ENCODE peak calls at places on chromosomes 16 and 17, in six cellular contexts. R, C, G, Y, X and E are unnamed samples.

GRCh38 chr17:4440690-4441686 is 7.2 kb downstream of the SPNS3 start:
- DNase-seq in R (no peak), C (no peak), G (no peak), Y (no peak), X (no peak), E (no peak)

GRCh38 chr17:36755586-36755985 is 154.2 kb downstream of the MRM1 start:
- DNase-seq in R (no peak), C (peak; percentile 74), G (no peak), Y (peak; percentile 4), X (no peak), E (peak; percentile 63)

GRCh38 chr16:83772806-83773205 is 35.0 kb upstream of the HSBP1 start:
- DNase-seq in R (no peak), C (no peak), G (no peak), Y (no peak), X (peak; percentile 18), E (no peak)

GRCh38 chr17:2011421-2012371 is 13.4 kb downstream of the RTN4RL1 start:
- DNase-seq in R (no peak), C (no peak), G (no peak), Y (no peak), X (no peak), E (no peak)

GRCh38 chr16:49453001-49453400 is 79.4 kb downstream of the C16orf78 start:
- DNase-seq in R (no peak), C (no peak), G (no peak), Y (no peak), X (no peak), E (no peak)

GRCh38 chr17:69478916-69479315 is 64.4 kb downstream of the MAP2K6 start:
- DNase-seq in R (no peak), C (no peak), G (no peak), Y (no peak), X (no peak), E (no peak)

GRCh38 chr16:67158637-67159600 is 790 bp downstream of the TRADD start:
- DNase-seq in R (no peak), C (peak; percentile 76), G (no peak), Y (no peak), X (peak; percentile 63), E (peak; percentile 64)

GRCh38 chr17:64200080-64201042 is 62.7 kb downstream of the TEX2 start:
- DNase-seq in R (peak; percentile 67), C (no peak), G (no peak), Y (no peak), X (no peak), E (no peak)

GRCh38 chr17:11363575-11363974 is 122.6 kb downstream of the SHISA6 start:
- DNase-seq in R (no peak), C (no peak), G (no peak), Y (no peak), X (no peak), E (no peak)

GRCh38 chr17:60390881-60391418 is 983 bp downstream of the USP32 start:
- DNase-seq in R (peak; percentile 33), C (peak; percentile 39), G (no peak), Y (no peak), X (peak; percentile 76), E (no peak)

GRCh38 chr17:14559220-14559619 is 258.3 kb downstream of the HS3ST3B1 start:
- DNase-seq in R (no peak), C (no peak), G (no peak), Y (no peak), X (no peak), E (no peak)

GRCh38 chr17:35749560-35750412 is 3.3 kb downstream of the GAS2L2 start:
- DNase-seq in R (peak; percentile 20), C (no peak), G (no peak), Y (no peak), X (no peak), E (peak; percentile 37)

GRCh38 chr17:48052956-48053757 is 5.0 kb downstream of the NFE2L1 start:
- DNase-seq in R (peak; percentile 40), C (peak; percentile 48), G (no peak), Y (no peak), X (peak; percentile 83), E (peak; percentile 20)

GRCh38 chr16:57186630-57187507 is 740 bp downstream of the RSPRY1 start:
- DNase-seq in R (no peak), C (peak; percentile 65), G (peak; percentile 6), Y (no peak), X (peak; percentile 60), E (peak; percentile 28)

GRCh38 chr17:42526031-42526444 is 10.0 kb upstream of the NAGLU start:
- DNase-seq in R (peak; percentile 66), C (peak; percentile 60), G (no peak), Y (no peak), X (peak; percentile 47), E (no peak)

GRCh38 chr17:72223816-72224215 is 103.0 kb downstream of the SOX9 start:
- DNase-seq in R (no peak), C (no peak), G (no peak), Y (no peak), X (no peak), E (no peak)

GRCh38 chr16:3022697-3023414 is 886 bp downstream of the HCFC1R1 start:
- DNase-seq in R (peak; percentile 20), C (no peak), G (no peak), Y (no peak), X (peak; percentile 62), E (no peak)

GRCh38 chr16:23952128-23953041 is 116.6 kb downstream of the PRKCB start:
- DNase-seq in R (peak; percentile 21), C (peak; percentile 22), G (peak; percentile 23), Y (no peak), X (no peak), E (peak; percentile 91)

GRCh38 chr16:47375423-47375822 is 85.4 kb downstream of the ITFG1 start:
- DNase-seq in R (peak; percentile 28), C (no peak), G (no peak), Y (no peak), X (no peak), E (no peak)

GRCh38 chr16:67442581-67443255 is 11.8 kb downstream of the HSD11B2 start:
- DNase-seq in R (no peak), C (no peak), G (no peak), Y (no peak), X (no peak), E (no peak)

GRCh38 chr16:20263138-20263855 is 64.0 kb downstream of the GP2 start:
- DNase-seq in R (no peak), C (no peak), G (no peak), Y (no peak), X (no peak), E (no peak)

GRCh38 chr16:57988929-57989328 is 11.5 kb downstream of the ZNF319 start:
- DNase-seq in R (no peak), C (no peak), G (no peak), Y (peak; percentile 58), X (no peak), E (no peak)

GRCh38 chr17:34961093-34961911 is at the start of the genes CCT6B and ZNF830:
- DNase-seq in R (peak; percentile 95), C (peak; percentile 95), G (peak; percentile 89), Y (peak; percentile 57), X (peak; percentile 97), E (peak; percentile 91)

DNA sequence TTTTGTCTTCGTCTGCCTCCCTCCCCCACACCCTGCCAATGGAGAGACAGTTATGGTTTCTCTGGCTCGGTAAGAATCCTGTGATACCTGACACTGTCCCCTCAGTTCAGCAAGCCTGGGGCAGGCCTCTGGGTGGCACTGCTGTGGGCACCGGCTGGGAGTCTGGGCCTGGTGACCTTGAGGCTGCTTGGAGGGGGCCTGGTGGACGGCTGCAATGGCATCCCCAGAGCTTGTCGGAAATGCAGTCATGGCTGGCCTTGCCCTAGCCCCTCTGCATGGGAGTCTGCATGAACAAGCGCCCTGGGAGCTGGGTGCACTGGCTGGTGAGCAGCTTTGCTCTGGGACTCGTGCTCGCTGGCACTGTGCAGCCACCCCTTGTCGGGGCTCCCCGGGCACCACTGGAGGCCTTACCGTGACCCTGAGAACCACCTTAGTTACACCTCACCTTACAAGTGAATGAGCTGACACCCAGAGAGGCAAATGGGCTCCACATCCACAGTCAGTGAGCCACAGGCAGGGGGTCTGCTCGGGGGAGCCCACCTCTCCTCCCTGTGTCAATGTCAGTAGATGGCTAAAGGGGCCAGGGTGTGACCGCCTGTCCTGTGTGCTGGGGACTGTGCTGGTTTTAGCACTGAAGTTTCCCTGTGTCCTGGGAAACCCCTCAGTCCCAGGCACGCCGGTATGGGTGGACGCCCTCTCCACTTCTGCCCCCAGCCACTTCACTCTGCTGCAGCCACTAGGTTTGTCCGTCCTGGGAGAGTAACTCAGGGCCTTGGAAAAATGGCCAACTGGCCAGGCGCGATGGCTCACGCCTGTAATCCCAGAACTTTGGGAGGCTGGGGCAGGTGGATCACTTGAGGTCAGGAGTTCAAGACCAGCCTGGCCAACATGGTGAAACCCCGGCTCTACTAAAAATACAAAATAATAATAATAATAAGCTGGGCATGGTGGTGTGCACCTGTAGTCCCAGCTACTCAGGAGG is 1.4 kb downstream of the LGALS3BP start:
- DNase-seq in R (no peak), C (no peak), G (no peak), Y (no peak), X (no peak), E (no peak)
- H3K9ac ChIP-seq in R (no peak overlapping the region), C (peak overlapping the region; percentile 66), G (peak overlapping the region; percentile 39), Y (no peak overlapping the region), X (peak overlapping the region; percentile 70), E (peak overlapping the region; percentile 75)

GRCh38 chr16:52546291-52546941 is 527 bp downstream of the TOX3 start:
- DNase-seq in R (no peak), C (peak; percentile 28), G (no peak), Y (no peak), X (no peak), E (no peak)
- H3K9ac ChIP-seq in R (no peak overlapping the region), C (peak overlapping the region; percentile 84), G (peak overlapping the region; percentile 84), Y (no peak overlapping the region), X (no peak overlapping the region), E (no peak overlapping the region)

GRCh38 chr17:81517339-81518112 is 4.9 kb upstream of the ACTG1 start:
- DNase-seq in R (no peak), C (peak; percentile 34), G (no peak), Y (no peak), X (peak; percentile 68), E (no peak)

GRCh38 chr17:81519284-81520020 is 6.9 kb upstream of the ACTG1 start:
- DNase-seq in R (no peak), C (peak; percentile 82), G (no peak), Y (no peak), X (no peak), E (peak; percentile 83)

GRCh38 chr17:81517009-81517338 is 4.4 kb upstream of the ACTG1 start:
- DNase-seq in R (no peak), C (no peak), G (no peak), Y (no peak), X (no peak), E (no peak)

GRCh38 chr17:81518785-81519283 is 6.2 kb upstream of the ACTG1 start:
- DNase-seq in R (no peak), C (peak; percentile 79), G (no peak), Y (no peak), X (no peak), E (peak; percentile 63)

GRCh38 chr17:81518113-81518784 is 5.7 kb upstream of the ACTG1 start:
- DNase-seq in R (no peak), C (no peak), G (no peak), Y (no peak), X (peak; percentile 51), E (no peak)
- H3K9ac ChIP-seq in R (peak overlapping the region; percentile 45), C (peak overlapping the region; percentile 79), G (peak overlapping the region; percentile 78), Y (no peak overlapping the region), X (peak overlapping the region; percentile 63), E (peak overlapping the region; percentile 89)

DNA sequence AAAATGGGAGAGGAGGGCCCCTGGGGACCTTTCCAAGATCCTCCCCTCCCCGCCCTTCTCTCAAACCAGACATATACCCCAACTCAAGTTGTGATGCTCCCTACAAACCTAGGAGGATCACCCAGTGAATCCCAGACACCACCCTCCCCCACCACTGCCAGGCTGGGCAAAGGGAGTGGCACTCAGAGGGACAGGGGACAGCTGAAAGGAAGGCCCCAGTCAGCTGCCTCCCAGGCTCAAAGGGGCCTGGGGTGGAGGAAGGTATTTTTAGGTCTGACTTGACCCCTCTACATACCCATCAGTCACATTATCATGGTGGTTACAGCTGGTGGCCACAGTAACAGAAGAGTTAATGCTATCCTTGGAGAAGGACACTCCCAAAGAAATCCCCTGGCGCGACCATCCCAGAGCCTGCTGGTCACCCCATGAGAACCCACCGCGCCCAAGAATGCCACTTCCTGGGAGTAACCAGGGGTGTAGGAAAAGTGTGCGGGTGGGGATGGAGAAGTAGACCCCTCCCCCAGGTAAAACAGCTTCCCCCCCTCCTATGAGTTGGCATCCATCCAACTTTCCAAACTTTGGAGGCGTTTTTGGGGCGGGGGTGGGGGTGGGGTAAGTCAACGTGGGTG is 1.2 kb downstream of the CACNB1 start:
- DNase-seq in R (no peak), C (no peak), G (no peak), Y (no peak), X (no peak), E (no peak)
- H3K9ac ChIP-seq in R (no peak overlapping the region), C (peak overlapping the region; percentile 20), G (peak overlapping the region; percentile 29), Y (peak overlapping the region; percentile 39), X (peak overlapping the region; percentile 74), E (peak overlapping the region; percentile 91)